ENCODE peak calls at places on chromosomes 5 and 9, in five cellular contexts. One of them, this sample, is unnamed.

GRCh38 chr9:131667576-131667975 is 72.3 kb downstream of the RAPGEF1 start:
- DNase-seq in type B pancreatic cell: no peak
- DNase-seq in H9: no peak
- DNase-seq in Calu3: no peak
- DNase-seq in neural crest cell: no peak
- DNase-seq in this sample: no peak

GRCh38 chr9:116336133-116336862 is 182.7 kb downstream of the PAPPA start:
- DNase-seq in H9: no peak
- DNase-seq in type B pancreatic cell: no peak
- DNase-seq in Calu3: no peak
- DNase-seq in neural crest cell: no peak
- DNase-seq in this sample: no peak

GRCh38 chr5:158746979-158747378 is 352.7 kb downstream of the EBF1 start:
- DNase-seq in neural crest cell: no peak
- DNase-seq in type B pancreatic cell: no peak
- DNase-seq in H9: no peak
- DNase-seq in Calu3: no peak
- DNase-seq in this sample: no peak

GRCh38 chr9:3773661-3774060 is 247.9 kb upstream of the RFX3 start:
- DNase-seq in type B pancreatic cell: no peak
- DNase-seq in H9: no peak
- DNase-seq in Calu3: no peak
- DNase-seq in neural crest cell: no peak
- DNase-seq in this sample: no peak

GRCh38 chr5:170632985-170633234 is 129.1 kb downstream of the KCNIP1 start:
- DNase-seq in H9: peak
- DNase-seq in Calu3: peak
- DNase-seq in type B pancreatic cell: peak
- DNase-seq in neural crest cell: peak
- DNase-seq in this sample: no peak

GRCh38 chr9:136828474-136829140 is 13.7 kb upstream of the AJM1 start:
- DNase-seq in neural crest cell: no peak
- DNase-seq in type B pancreatic cell: no peak
- DNase-seq in Calu3: no peak
- DNase-seq in H9: no peak
- DNase-seq in this sample: no peak

GRCh38 chr5:163506726-163507125 is 1.3 kb downstream of the MAT2B start:
- DNase-seq in Calu3: no peak
- DNase-seq in neural crest cell: no peak
- DNase-seq in H9: no peak
- DNase-seq in type B pancreatic cell: no peak
- DNase-seq in this sample: peak

GRCh38 chr5:113271015-113271414 is 163.8 kb downstream of the TSSK1B start:
- DNase-seq in Calu3: no peak
- DNase-seq in H9: no peak
- DNase-seq in type B pancreatic cell: no peak
- DNase-seq in neural crest cell: no peak
- DNase-seq in this sample: no peak

GRCh38 chr9:89533396-89534187 is 35.7 kb upstream of the SEMA4D start:
- DNase-seq in Calu3: no peak
- DNase-seq in H9: no peak
- DNase-seq in type B pancreatic cell: no peak
- DNase-seq in neural crest cell: no peak
- DNase-seq in this sample: no peak

GRCh38 chr5:9468070-9468388 is 77.8 kb downstream of the SEMA5A start:
- DNase-seq in neural crest cell: no peak
- DNase-seq in H9: no peak
- DNase-seq in type B pancreatic cell: no peak
- DNase-seq in Calu3: no peak
- DNase-seq in this sample: peak

GRCh38 chr5:177487144-177487543 is 10.3 kb downstream of the PDLIM7 start:
- DNase-seq in Calu3: no peak
- DNase-seq in neural crest cell: no peak
- DNase-seq in H9: no peak
- DNase-seq in type B pancreatic cell: no peak
- DNase-seq in this sample: no peak

GRCh38 chr9:105608685-105609598 is 51.0 kb downstream of the FKTN start:
- DNase-seq in type B pancreatic cell: no peak
- DNase-seq in H9: no peak
- DNase-seq in Calu3: no peak
- DNase-seq in neural crest cell: no peak
- DNase-seq in this sample: peak

GRCh38 chr5:175448276-175448675 is 4.3 kb upstream of the DRD1 start:
- DNase-seq in H9: no peak
- DNase-seq in Calu3: no peak
- DNase-seq in neural crest cell: no peak
- DNase-seq in type B pancreatic cell: no peak
- DNase-seq in this sample: no peak

GRCh38 chr5:16889203-16889971 is 46.7 kb downstream of the MYO10 start:
- DNase-seq in Calu3: no peak
- DNase-seq in H9: no peak
- DNase-seq in neural crest cell: no peak
- DNase-seq in type B pancreatic cell: no peak
- DNase-seq in this sample: peak

GRCh38 chr5:1125030-1125357 is 13.1 kb upstream of the SLC12A7 start:
- DNase-seq in H9: no peak
- DNase-seq in neural crest cell: no peak
- DNase-seq in Calu3: no peak
- DNase-seq in type B pancreatic cell: no peak
- DNase-seq in this sample: no peak

GRCh38 chr5:178208540-178209227 is 4.4 kb downstream of the HNRNPAB start:
- DNase-seq in neural crest cell: no peak
- DNase-seq in H9: peak
- DNase-seq in type B pancreatic cell: no peak
- DNase-seq in Calu3: no peak
- DNase-seq in this sample: no peak

GRCh38 chr5:179486596-179487051 is 63.7 kb upstream of the RUFY1 start:
- DNase-seq in type B pancreatic cell: no peak
- DNase-seq in neural crest cell: no peak
- DNase-seq in H9: no peak
- DNase-seq in Calu3: no peak
- DNase-seq in this sample: peak

GRCh38 chr9:134048582-134048968 is 19.3 kb downstream of the BRD3 start:
- DNase-seq in neural crest cell: no peak
- DNase-seq in type B pancreatic cell: no peak
- DNase-seq in H9: no peak
- DNase-seq in Calu3: no peak
- DNase-seq in this sample: no peak

GRCh38 chr9:121886759-121887485 is 206.2 kb downstream of the TTLL11 start:
- DNase-seq in Calu3: no peak
- DNase-seq in neural crest cell: no peak
- DNase-seq in H9: no peak
- DNase-seq in type B pancreatic cell: no peak
- DNase-seq in this sample: no peak

GRCh38 chr9:138096192-138096845 is 218.7 kb downstream of the CACNA1B start:
- DNase-seq in neural crest cell: no peak
- DNase-seq in type B pancreatic cell: peak
- DNase-seq in Calu3: no peak
- DNase-seq in H9: peak
- DNase-seq in this sample: no peak

GRCh38 chr5:90830058-90830457 is 271.5 kb downstream of the ADGRV1 start:
- DNase-seq in H9: no peak
- DNase-seq in neural crest cell: no peak
- DNase-seq in Calu3: no peak
- DNase-seq in type B pancreatic cell: no peak
- DNase-seq in this sample: no peak

GRCh38 chr9:70229026-70229425 is 29.8 kb upstream of the SMC5 start:
- DNase-seq in type B pancreatic cell: no peak
- DNase-seq in Calu3: no peak
- DNase-seq in H9: no peak
- DNase-seq in neural crest cell: no peak
- DNase-seq in this sample: no peak

GRCh38 chr5:137666109-137666850 is 69.6 kb downstream of the KLHL3 start:
- DNase-seq in Calu3: peak
- DNase-seq in neural crest cell: no peak
- DNase-seq in type B pancreatic cell: no peak
- DNase-seq in H9: no peak
- DNase-seq in this sample: peak

GRCh38 chr5:2182020-2182419 is 299.3 kb upstream of the IRX4 start:
- DNase-seq in H9: no peak
- DNase-seq in neural crest cell: no peak
- DNase-seq in type B pancreatic cell: no peak
- DNase-seq in Calu3: no peak
- DNase-seq in this sample: no peak

GRCh38 chr9:17005085-17005484 is 129.8 kb upstream of the CNTLN start:
- DNase-seq in H9: peak
- DNase-seq in type B pancreatic cell: no peak
- DNase-seq in Calu3: peak
- DNase-seq in neural crest cell: no peak
- DNase-seq in this sample: peak

GRCh38 chr5:142324377-142324870 is 397 bp downstream of the SPRY4 start:
- DNase-seq in type B pancreatic cell: no peak
- DNase-seq in H9: no peak
- DNase-seq in Calu3: peak
- DNase-seq in neural crest cell: no peak
- DNase-seq in this sample: no peak

GRCh38 chr5:72850113-72850512 is 33.7 kb downstream of the TNPO1 start:
- DNase-seq in neural crest cell: no peak
- DNase-seq in type B pancreatic cell: no peak
- DNase-seq in H9: no peak
- DNase-seq in Calu3: no peak
- DNase-seq in this sample: no peak

GRCh38 chr5:72849546-72849945 is 33.1 kb downstream of the TNPO1 start:
- DNase-seq in neural crest cell: no peak
- DNase-seq in H9: no peak
- DNase-seq in Calu3: no peak
- DNase-seq in type B pancreatic cell: no peak
- DNase-seq in this sample: no peak

GRCh38 chr5:72847439-72847838 is 31.0 kb downstream of the TNPO1 start:
- DNase-seq in neural crest cell: no peak
- DNase-seq in Calu3: no peak
- DNase-seq in type B pancreatic cell: no peak
- DNase-seq in H9: no peak
- DNase-seq in this sample: no peak

GRCh38 chr5:72847989-72848473 is 31.6 kb downstream of the TNPO1 start:
- DNase-seq in Calu3: peak
- DNase-seq in H9: peak
- DNase-seq in type B pancreatic cell: peak
- DNase-seq in neural crest cell: peak
- DNase-seq in this sample: peak

GRCh38 chr5:72848474-72849428 is 32.3 kb downstream of the TNPO1 start:
- DNase-seq in type B pancreatic cell: peak
- DNase-seq in neural crest cell: peak
- DNase-seq in H9: no peak
- DNase-seq in Calu3: peak
- DNase-seq in this sample: no peak
- TF ChIP-seq CTCF in type B pancreatic cell: no peak
- TF ChIP-seq CTCF in neural crest cell: no peak
- TF ChIP-seq CTCF in H9: no peak
- TF ChIP-seq CTCF in Calu3: no peak
- TF ChIP-seq CTCF in this sample: no peak

GRCh38 chr5:152599096-152599495 is 194.0 kb upstream of the NMUR2 start:
- DNase-seq in Calu3: no peak
- DNase-seq in type B pancreatic cell: no peak
- DNase-seq in H9: no peak
- DNase-seq in neural crest cell: no peak
- DNase-seq in this sample: no peak

GRCh38 chr5:152592416-152592815 is 187.3 kb upstream of the NMUR2 start:
- DNase-seq in neural crest cell: no peak
- DNase-seq in type B pancreatic cell: no peak
- DNase-seq in Calu3: no peak
- DNase-seq in H9: no peak
- DNase-seq in this sample: no peak

GRCh38 chr5:152595327-152595890 is 190.3 kb upstream of the NMUR2 start:
- DNase-seq in H9: no peak
- DNase-seq in neural crest cell: no peak
- DNase-seq in Calu3: no peak
- DNase-seq in type B pancreatic cell: no peak
- DNase-seq in this sample: no peak

DNA sequence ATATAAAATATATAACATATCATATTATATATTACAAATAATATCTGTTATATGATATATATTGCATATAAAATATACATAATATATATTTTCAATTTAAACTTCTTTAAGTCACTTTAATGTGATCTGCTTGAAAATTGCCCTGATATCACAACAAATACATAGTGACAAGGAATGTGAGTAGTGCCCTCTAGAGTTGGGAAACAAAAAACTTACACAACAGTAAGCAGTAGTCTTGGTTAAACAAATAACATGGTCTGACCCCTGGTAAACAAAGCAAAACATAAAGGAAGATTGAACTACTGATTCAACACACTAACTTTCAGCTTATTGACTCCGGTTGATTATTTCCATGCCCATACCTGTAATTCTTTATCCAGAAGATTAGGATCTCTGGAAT is 188.3 kb upstream of the NMUR2 start:
- DNase-seq in neural crest cell: no peak
- DNase-seq in H9: no peak
- DNase-seq in Calu3: no peak
- DNase-seq in type B pancreatic cell: no peak
- DNase-seq in this sample: no peak
- TF ChIP-seq CTCF in neural crest cell: peak
- TF ChIP-seq CTCF in H9: peak
- TF ChIP-seq CTCF in Calu3: no peak
- TF ChIP-seq CTCF in type B pancreatic cell: peak
- TF ChIP-seq CTCF in this sample: no peak

GRCh38 chr9:37511006-37511714 is 25.4 kb downstream of the POLR1E start:
- DNase-seq in neural crest cell: no peak
- DNase-seq in H9: peak
- DNase-seq in type B pancreatic cell: no peak
- DNase-seq in Calu3: no peak
- DNase-seq in this sample: no peak

GRCh38 chr9:37508135-37508833 is 22.5 kb downstream of the POLR1E start:
- DNase-seq in neural crest cell: no peak
- DNase-seq in type B pancreatic cell: no peak
- DNase-seq in H9: no peak
- DNase-seq in Calu3: no peak
- DNase-seq in this sample: no peak

GRCh38 chr9:37507586-37508134 is 21.9 kb downstream of the POLR1E start:
- DNase-seq in Calu3: no peak
- DNase-seq in type B pancreatic cell: no peak
- DNase-seq in neural crest cell: no peak
- DNase-seq in H9: no peak
- DNase-seq in this sample: no peak

GRCh38 chr9:37509536-37509935 is 23.8 kb downstream of the POLR1E start:
- DNase-seq in Calu3: no peak
- DNase-seq in type B pancreatic cell: no peak
- DNase-seq in neural crest cell: no peak
- DNase-seq in H9: no peak
- DNase-seq in this sample: no peak

GRCh38 chr9:37508834-37509206 is 23.1 kb downstream of the POLR1E start:
- DNase-seq in neural crest cell: no peak
- DNase-seq in Calu3: no peak
- DNase-seq in type B pancreatic cell: no peak
- DNase-seq in H9: no peak
- DNase-seq in this sample: no peak
- TF ChIP-seq CTCF in neural crest cell: no peak
- TF ChIP-seq CTCF in Calu3: no peak
- TF ChIP-seq CTCF in type B pancreatic cell: no peak
- TF ChIP-seq CTCF in H9: no peak
- TF ChIP-seq CTCF in this sample: no peak

DNA sequence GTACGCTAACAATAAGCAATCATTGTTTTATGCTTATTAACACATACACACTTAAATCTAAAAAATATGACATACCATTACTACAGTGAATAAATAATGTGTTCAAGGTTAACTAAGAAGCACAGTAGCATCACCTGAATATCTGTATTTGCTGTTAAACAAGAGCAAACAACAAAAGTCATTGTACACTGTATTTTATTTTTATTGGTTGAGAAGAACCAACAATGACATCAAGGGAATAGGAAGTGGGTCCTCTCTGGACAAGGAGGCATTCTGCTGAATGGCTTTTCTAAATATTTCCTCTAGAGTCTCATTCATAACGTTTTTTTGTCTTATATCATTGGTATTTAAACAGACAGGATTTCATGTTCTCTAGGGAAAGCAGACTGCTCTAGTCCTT is 460.4 kb downstream of the CDH9 start:
- DNase-seq in Calu3: no peak
- DNase-seq in H9: no peak
- DNase-seq in type B pancreatic cell: no peak
- DNase-seq in neural crest cell: no peak
- DNase-seq in this sample: no peak
- TF ChIP-seq CTCF in Calu3: no peak
- TF ChIP-seq CTCF in H9: no peak
- TF ChIP-seq CTCF in type B pancreatic cell: no peak
- TF ChIP-seq CTCF in neural crest cell: no peak
- TF ChIP-seq CTCF in this sample: no peak

This sample was measured in HFFc6.